ENCODE peak calls at places on chromosomes 2 and 18, in ten cellular contexts. Y, Z, B, O, N, T, W, V, M and F are unnamed samples.

GRCh38 chr2:30770791-30771190 is 36.5 kb downstream of the CAPN13 start:
- DNase-seq in Y (no peak), Z (no peak), B (no peak), O (no peak), N (no peak), T (no peak), W (no peak), V (no peak), M (no peak), F (no peak)

GRCh38 chr2:238865744-238866355 is 18.0 kb downstream of the TWIST2 start:
- DNase-seq in Y (no peak), Z (no peak), B (no peak), O (no peak), N (no peak), T (no peak), W (no peak), V (no peak), M (no peak), F (no peak)

GRCh38 chr2:236824836-236825235 is 255.2 kb downstream of the ACKR3 start:
- DNase-seq in Y (no peak), Z (no peak), B (no peak), O (no peak), N (peak; percentile 57), T (no peak), W (no peak), V (no peak), M (no peak), F (no peak)

GRCh38 chr18:32469190-32469611 is 1.5 kb downstream of the GAREM1 start:
- DNase-seq in Y (peak; percentile 40), Z (no peak), B (no peak), O (peak; percentile 43), N (peak; percentile 23), T (no peak), W (no peak), V (peak; percentile 41), M (no peak), F (no peak)

GRCh38 chr2:98730851-98731708 is at the start of gene MGAT4A:
- DNase-seq in Y (peak; percentile 43), Z (peak; percentile 79), B (peak; percentile 64), O (peak; percentile 47), N (peak; percentile 16), T (peak; percentile 21), W (peak; percentile 80), V (peak; percentile 69), M (peak; percentile 58), F (peak; percentile 75)

GRCh38 chr2:69177785-69178636 is 165.0 kb downstream of the ANTXR1 start:
- DNase-seq in Y (peak; percentile 71), Z (no peak), B (no peak), O (peak; percentile 99), N (no peak), T (peak; percentile 94), W (no peak), V (peak; percentile 99), M (peak; percentile 16), F (no peak)

GRCh38 chr2:207153266-207153990 is 12.3 kb downstream of the KLF7 start:
- DNase-seq in Y (no peak), Z (no peak), B (no peak), O (no peak), N (no peak), T (no peak), W (no peak), V (no peak), M (no peak), F (no peak)

GRCh38 chr2:119590873-119591272 is 46.6 kb downstream of the CFAP221 start:
- DNase-seq in Y (no peak), Z (no peak), B (no peak), O (no peak), N (no peak), T (no peak), W (no peak), V (no peak), M (no peak), F (no peak)

GRCh38 chr2:45652090-45653050 is 895 bp downstream of the PRKCE start:
- DNase-seq in Y (peak; percentile 14), Z (peak; percentile 35), B (no peak), O (peak; percentile 72), N (no peak), T (peak; percentile 61), W (peak; percentile 19), V (no peak), M (no peak), F (peak; percentile 3)

GRCh38 chr18:70998490-70998889 is 709.6 kb downstream of the SOCS6 start:
- DNase-seq in Y (no peak), Z (no peak), B (no peak), O (peak; percentile 41), N (no peak), T (no peak), W (no peak), V (no peak), M (no peak), F (no peak)

GRCh38 chr2:170468557-170468956 is 246.6 kb upstream of the SP5 start:
- DNase-seq in Y (no peak), Z (no peak), B (no peak), O (no peak), N (no peak), T (no peak), W (no peak), V (no peak), M (no peak), F (no peak)

GRCh38 chr18:46563317-46563716 is 93.7 kb downstream of the LOXHD1 start:
- DNase-seq in Y (no peak), Z (no peak), B (no peak), O (no peak), N (no peak), T (no peak), W (no peak), V (no peak), M (no peak), F (no peak)

GRCh38 chr2:199131256-199131655 is 326.5 kb downstream of the SATB2 start:
- DNase-seq in Y (no peak), Z (no peak), B (no peak), O (no peak), N (no peak), T (no peak), W (no peak), V (no peak), M (no peak), F (no peak)

GRCh38 chr2:61670591-61671503 is 132.7 kb upstream of the XPO1 start:
- DNase-seq in Y (no peak), Z (no peak), B (no peak), O (peak; percentile 43), N (no peak), T (peak; percentile 51), W (no peak), V (no peak), M (no peak), F (no peak)

GRCh38 chr2:150486539-150487484 is 655 bp downstream of the RND3 start:
- DNase-seq in Y (no peak), Z (no peak), B (no peak), O (peak; percentile 65), N (peak; percentile 56), T (no peak), W (no peak), V (no peak), M (peak; percentile 25), F (no peak)

GRCh38 chr2:231364961-231365810 is 30.3 kb upstream of the B3GNT7 start:
- DNase-seq in Y (peak; percentile 92), Z (no peak), B (no peak), O (peak; percentile 77), N (peak; percentile 74), T (peak; percentile 90), W (no peak), V (peak; percentile 92), M (no peak), F (no peak)

GRCh38 chr2:54657664-54658083 is 65.8 kb upstream of the EML6 start:
- DNase-seq in Y (no peak), Z (no peak), B (no peak), O (peak; percentile 56), N (no peak), T (peak; percentile 38), W (no peak), V (peak; percentile 62), M (peak; percentile 31), F (no peak)

GRCh38 chr2:12318427-12319057 is 398.2 kb upstream of the TRIB2 start:
- DNase-seq in Y (peak; percentile 93), Z (no peak), B (no peak), O (no peak), N (no peak), T (peak; percentile 94), W (no peak), V (no peak), M (no peak), F (no peak)

GRCh38 chr2:84435331-84436081 is 23.6 kb downstream of the SUCLG1 start:
- DNase-seq in Y (peak; percentile 85), Z (no peak), B (no peak), O (peak; percentile 88), N (no peak), T (peak; percentile 34), W (no peak), V (no peak), M (no peak), F (no peak)

GRCh38 chr2:196259507-196260481 is 88.4 kb upstream of the STK17B start:
- DNase-seq in Y (peak; percentile 56), Z (no peak), B (no peak), O (peak; percentile 91), N (no peak), T (peak; percentile 81), W (peak; percentile 21), V (peak; percentile 69), M (no peak), F (peak; percentile 25)

GRCh38 chr2:233039217-233040173 is 7.0 kb downstream of the NEU2 start:
- DNase-seq in Y (no peak), Z (no peak), B (no peak), O (no peak), N (no peak), T (no peak), W (no peak), V (no peak), M (no peak), F (no peak)

GRCh38 chr2:239005586-239005985 is 157.7 kb downstream of the TWIST2 start:
- DNase-seq in Y (no peak), Z (no peak), B (no peak), O (no peak), N (no peak), T (no peak), W (no peak), V (no peak), M (no peak), F (no peak)

GRCh38 chr2:229852565-229852964 is 69.2 kb downstream of the TRIP12 start:
- DNase-seq in Y (no peak), Z (no peak), B (no peak), O (peak; percentile 86), N (no peak), T (peak; percentile 46), W (peak; percentile 21), V (no peak), M (no peak), F (peak; percentile 42)

GRCh38 chr2:132416080-132416911 is at the start of gene GPR39:
- DNase-seq in Y (peak; percentile 99), Z (no peak), B (no peak), O (peak; percentile 96), N (peak; percentile 85), T (peak; percentile 99), W (no peak), V (peak; percentile 92), M (peak; percentile 86), F (no peak)

GRCh38 chr2:172704072-172704936 is 31.3 kb upstream of the RAPGEF4 start:
- DNase-seq in Y (peak; percentile 25), Z (no peak), B (no peak), O (peak; percentile 48), N (no peak), T (peak; percentile 55), W (no peak), V (peak; percentile 55), M (no peak), F (no peak)

GRCh38 chr2:33212151-33212550 is 264.3 kb upstream of the RASGRP3 start:
- DNase-seq in Y (peak; percentile 66), Z (no peak), B (no peak), O (peak; percentile 96), N (peak; percentile 16), T (peak; percentile 77), W (no peak), V (peak; percentile 45), M (no peak), F (no peak)

GRCh38 chr2:96878796-96879544 is 9.1 kb upstream of the SEMA4C start:
- DNase-seq in Y (no peak), Z (no peak), B (no peak), O (no peak), N (no peak), T (no peak), W (no peak), V (no peak), M (no peak), F (no peak)